ENCODE peak calls at places on chromosomes 6 and 20, in nine cellular contexts. One of them, this sample, is unnamed.

GRCh38 chr20:48773837-48774418 is 53.9 kb downstream of the PREX1 start:
- DNase-seq in upper lobe of left lung: no peak
- DNase-seq in uterus: no peak
- DNase-seq in stomach: no peak
- DNase-seq in NB4: peak; percentile 92
- DNase-seq in ovary: no peak
- DNase-seq in IMR-90: no peak
- DNase-seq in sigmoid colon: no peak
- DNase-seq in transverse colon: peak; percentile 32
- DNase-seq in this sample: no peak

GRCh38 chr20:15359056-15359455 is 1021.6 kb upstream of the FLRT3 start:
- DNase-seq in ovary: no peak
- DNase-seq in uterus: no peak
- DNase-seq in sigmoid colon: no peak
- DNase-seq in transverse colon: no peak
- DNase-seq in NB4: no peak
- DNase-seq in stomach: no peak
- DNase-seq in IMR-90: peak; percentile 3
- DNase-seq in upper lobe of left lung: no peak
- DNase-seq in this sample: no peak

GRCh38 chr6:124158024-124158423 is 354.4 kb downstream of the NKAIN2 start:
- DNase-seq in uterus: no peak
- DNase-seq in stomach: no peak
- DNase-seq in sigmoid colon: no peak
- DNase-seq in ovary: no peak
- DNase-seq in transverse colon: no peak
- DNase-seq in upper lobe of left lung: no peak
- DNase-seq in IMR-90: no peak
- DNase-seq in NB4: no peak
- DNase-seq in this sample: no peak

GRCh38 chr6:148367418-148368024 is 24.9 kb downstream of the SASH1 start:
- DNase-seq in sigmoid colon: peak; percentile 76
- DNase-seq in upper lobe of left lung: no peak
- DNase-seq in IMR-90: peak; percentile 75
- DNase-seq in transverse colon: no peak
- DNase-seq in uterus: peak; percentile 21
- DNase-seq in NB4: peak; percentile 82
- DNase-seq in stomach: no peak
- DNase-seq in ovary: peak; percentile 43
- DNase-seq in this sample: peak; percentile 63

GRCh38 chr6:15962449-15962764 is 166.5 kb upstream of the MYLIP start:
- DNase-seq in upper lobe of left lung: no peak
- DNase-seq in NB4: no peak
- DNase-seq in uterus: no peak
- DNase-seq in stomach: no peak
- DNase-seq in sigmoid colon: no peak
- DNase-seq in ovary: no peak
- DNase-seq in IMR-90: peak; percentile 63
- DNase-seq in transverse colon: no peak
- DNase-seq in this sample: no peak

GRCh38 chr6:34230653-34231351 is 5.9 kb upstream of the HMGA1 start:
- DNase-seq in uterus: no peak
- DNase-seq in upper lobe of left lung: no peak
- DNase-seq in transverse colon: no peak
- DNase-seq in stomach: no peak
- DNase-seq in NB4: peak; percentile 8
- DNase-seq in ovary: peak; percentile 8
- DNase-seq in sigmoid colon: no peak
- DNase-seq in IMR-90: no peak
- DNase-seq in this sample: no peak

GRCh38 chr6:108758884-108759283 is 89.3 kb upstream of the ARMC2 start:
- DNase-seq in transverse colon: no peak
- DNase-seq in upper lobe of left lung: no peak
- DNase-seq in stomach: no peak
- DNase-seq in IMR-90: no peak
- DNase-seq in NB4: no peak
- DNase-seq in uterus: no peak
- DNase-seq in ovary: peak; percentile 5
- DNase-seq in sigmoid colon: no peak
- DNase-seq in this sample: no peak

GRCh38 chr20:50588034-50588736 is 78.0 kb downstream of the PTPN1 start:
- DNase-seq in uterus: peak; percentile 69
- DNase-seq in sigmoid colon: peak; percentile 43
- DNase-seq in stomach: peak; percentile 78
- DNase-seq in IMR-90: peak; percentile 58
- DNase-seq in ovary: peak; percentile 75
- DNase-seq in NB4: peak; percentile 72
- DNase-seq in transverse colon: peak; percentile 80
- DNase-seq in upper lobe of left lung: peak; percentile 92
- DNase-seq in this sample: peak; percentile 81

GRCh38 chr20:42688576-42688975 is 501.1 kb downstream of the PTPRT start:
- DNase-seq in uterus: no peak
- DNase-seq in transverse colon: no peak
- DNase-seq in ovary: no peak
- DNase-seq in stomach: no peak
- DNase-seq in upper lobe of left lung: no peak
- DNase-seq in sigmoid colon: no peak
- DNase-seq in NB4: peak; percentile 21
- DNase-seq in IMR-90: no peak
- DNase-seq in this sample: no peak

GRCh38 chr6:36147294-36147693 is 17.0 kb downstream of the MAPK13 start:
- DNase-seq in stomach: no peak
- DNase-seq in upper lobe of left lung: no peak
- DNase-seq in sigmoid colon: no peak
- DNase-seq in NB4: no peak
- DNase-seq in ovary: no peak
- DNase-seq in uterus: no peak
- DNase-seq in transverse colon: no peak
- DNase-seq in IMR-90: no peak
- DNase-seq in this sample: no peak

GRCh38 chr20:61437280-61438206 is 185.5 kb downstream of the CDH4 start:
- DNase-seq in sigmoid colon: no peak
- DNase-seq in IMR-90: peak; percentile 90
- DNase-seq in ovary: no peak
- DNase-seq in upper lobe of left lung: no peak
- DNase-seq in transverse colon: no peak
- DNase-seq in NB4: no peak
- DNase-seq in stomach: no peak
- DNase-seq in uterus: no peak
- DNase-seq in this sample: no peak

GRCh38 chr6:4828187-4828698 is 52.0 kb downstream of the CDYL start:
- DNase-seq in upper lobe of left lung: no peak
- DNase-seq in stomach: no peak
- DNase-seq in ovary: no peak
- DNase-seq in NB4: no peak
- DNase-seq in sigmoid colon: no peak
- DNase-seq in transverse colon: no peak
- DNase-seq in uterus: no peak
- DNase-seq in IMR-90: no peak
- DNase-seq in this sample: no peak

GRCh38 chr20:830011-830521 is 3.4 kb upstream of the FAM110A start:
- DNase-seq in upper lobe of left lung: no peak
- DNase-seq in stomach: no peak
- DNase-seq in NB4: no peak
- DNase-seq in transverse colon: no peak
- DNase-seq in uterus: no peak
- DNase-seq in IMR-90: peak; percentile 60
- DNase-seq in sigmoid colon: peak; percentile 19
- DNase-seq in ovary: no peak
- DNase-seq in this sample: no peak

DNA sequence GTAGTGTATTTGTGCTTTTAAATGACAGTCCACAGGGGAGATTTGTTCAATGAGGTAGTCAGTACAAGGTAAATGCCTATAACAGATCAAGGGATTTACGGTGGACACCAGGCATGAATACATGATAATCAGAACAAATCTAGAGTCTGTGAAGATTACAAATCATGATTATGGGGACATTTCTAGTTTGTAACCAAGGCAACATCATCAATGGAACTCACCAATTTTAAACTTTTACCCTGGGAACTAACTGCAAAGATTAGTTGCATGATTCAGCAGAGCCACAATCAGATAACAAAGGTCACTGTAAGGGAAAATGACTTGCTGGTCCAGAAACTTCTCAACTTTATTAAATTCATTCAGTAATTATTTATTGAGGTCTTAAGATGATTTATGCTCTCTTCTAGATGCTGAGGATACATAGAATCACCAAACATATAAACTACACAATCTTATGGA is at the start of gene CRISP1:
- DNase-seq in IMR-90: no peak
- DNase-seq in transverse colon: no peak
- DNase-seq in ovary: no peak
- DNase-seq in NB4: no peak
- DNase-seq in sigmoid colon: no peak
- DNase-seq in upper lobe of left lung: no peak
- DNase-seq in uterus: no peak
- DNase-seq in stomach: no peak
- DNase-seq in this sample: no peak
- TF ChIP-seq POLR2A in IMR-90: no peak
- TF ChIP-seq POLR2A in transverse colon: no peak
- TF ChIP-seq POLR2A in ovary: no peak
- TF ChIP-seq POLR2A in NB4: no peak
- TF ChIP-seq POLR2A in sigmoid colon: no peak
- TF ChIP-seq POLR2A in upper lobe of left lung: no peak
- TF ChIP-seq POLR2A in uterus: no peak
- TF ChIP-seq POLR2A in stomach: no peak
- TF ChIP-seq POLR2A in this sample: no peak

DNA sequence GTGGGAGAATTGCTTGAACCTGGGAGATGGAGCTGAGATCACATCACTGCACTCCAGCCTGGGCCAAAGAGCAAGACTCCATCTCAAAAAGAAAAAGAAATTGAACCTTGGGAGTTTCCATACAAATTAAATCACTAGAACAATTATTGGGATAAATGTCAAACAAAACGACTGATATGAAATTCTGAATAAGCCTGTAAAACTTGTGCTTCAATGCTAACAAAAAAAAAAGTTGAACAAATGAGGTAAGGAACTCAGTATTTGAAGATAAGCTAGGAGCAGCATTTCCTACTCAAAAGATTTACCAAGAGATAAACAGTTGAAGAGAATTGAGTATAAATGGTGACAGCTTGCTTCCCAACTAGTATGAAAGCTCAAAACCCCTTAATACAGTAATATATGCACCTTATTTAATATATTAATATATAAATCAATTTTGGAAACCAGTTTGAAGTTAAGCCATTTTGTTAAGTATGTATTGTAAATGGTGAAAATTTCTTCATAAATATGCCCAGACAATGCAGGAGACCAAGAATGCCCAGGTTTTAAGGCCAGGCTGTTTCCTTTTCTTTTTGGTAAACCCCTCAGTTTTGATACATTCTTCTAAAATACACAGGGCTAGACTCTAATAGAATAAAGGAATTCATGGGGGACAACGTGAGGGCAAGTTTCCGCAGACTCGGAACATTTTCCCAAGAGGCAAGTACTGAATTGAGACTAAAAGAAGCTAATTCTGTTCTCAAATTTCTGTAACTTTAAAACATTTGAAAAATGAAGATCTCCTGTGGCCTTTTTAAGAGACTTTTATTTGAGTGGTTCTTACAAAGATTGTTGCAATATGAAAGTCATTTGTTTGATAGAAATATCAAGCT is 3.9 kb downstream of the ROMO1 start:
- DNase-seq in uterus: peak; percentile 11
- DNase-seq in ovary: no peak
- DNase-seq in stomach: no peak
- DNase-seq in NB4: no peak
- DNase-seq in sigmoid colon: no peak
- DNase-seq in IMR-90: no peak
- DNase-seq in transverse colon: no peak
- DNase-seq in upper lobe of left lung: no peak
- DNase-seq in this sample: no peak
- TF ChIP-seq POLR2A in uterus: no peak
- TF ChIP-seq POLR2A in ovary: no peak
- TF ChIP-seq POLR2A in stomach: no peak
- TF ChIP-seq POLR2A in NB4: no peak
- TF ChIP-seq POLR2A in sigmoid colon: no peak
- TF ChIP-seq POLR2A in IMR-90: no peak
- TF ChIP-seq POLR2A in transverse colon: no peak
- TF ChIP-seq POLR2A in upper lobe of left lung: no peak
- TF ChIP-seq POLR2A in this sample: no peak

DNA sequence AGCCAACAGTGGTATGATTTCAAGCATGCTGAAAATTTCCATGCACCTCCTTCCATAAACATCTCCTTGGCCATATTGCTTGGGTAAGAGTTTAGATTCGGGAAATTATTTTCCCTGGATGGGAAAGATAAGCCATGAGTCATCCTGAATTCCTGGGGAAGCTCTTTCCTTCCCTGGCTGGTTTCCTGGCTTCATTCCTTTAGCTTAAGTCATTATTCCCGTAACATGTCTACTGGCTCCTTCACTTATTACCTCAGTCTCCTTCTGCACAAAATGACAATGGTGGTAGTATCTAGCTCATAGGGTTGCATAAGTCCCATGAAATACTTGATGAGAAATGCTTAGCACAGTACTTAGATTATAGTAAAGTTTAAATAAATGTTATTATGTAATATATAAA is 27.6 kb downstream of the TINAG start:
- DNase-seq in sigmoid colon: no peak
- DNase-seq in stomach: no peak
- DNase-seq in transverse colon: no peak
- DNase-seq in IMR-90: peak; percentile 99
- DNase-seq in upper lobe of left lung: no peak
- DNase-seq in NB4: no peak
- DNase-seq in uterus: no peak
- DNase-seq in ovary: no peak
- DNase-seq in this sample: peak; percentile 44
- TF ChIP-seq POLR2A in sigmoid colon: no peak
- TF ChIP-seq POLR2A in stomach: no peak
- TF ChIP-seq POLR2A in transverse colon: no peak
- TF ChIP-seq POLR2A in IMR-90: no peak
- TF ChIP-seq POLR2A in upper lobe of left lung: no peak
- TF ChIP-seq POLR2A in NB4: no peak
- TF ChIP-seq POLR2A in uterus: no peak
- TF ChIP-seq POLR2A in ovary: no peak
- TF ChIP-seq POLR2A in this sample: no peak

GRCh38 chr20:32764000-32764960 is 2.1 kb downstream of the DNMT3B start:
- DNase-seq in transverse colon: no peak
- DNase-seq in IMR-90: no peak
- DNase-seq in NB4: peak; percentile 77
- DNase-seq in ovary: no peak
- DNase-seq in sigmoid colon: no peak
- DNase-seq in uterus: no peak
- DNase-seq in upper lobe of left lung: no peak
- DNase-seq in stomach: no peak
- DNase-seq in this sample: no peak
- TF ChIP-seq POLR2A in transverse colon: no peak
- TF ChIP-seq POLR2A in IMR-90: no peak
- TF ChIP-seq POLR2A in NB4: peak; percentile 34
- TF ChIP-seq POLR2A in ovary: no peak
- TF ChIP-seq POLR2A in sigmoid colon: no peak
- TF ChIP-seq POLR2A in uterus: no peak
- TF ChIP-seq POLR2A in upper lobe of left lung: no peak
- TF ChIP-seq POLR2A in stomach: no peak
- TF ChIP-seq POLR2A in this sample: no peak